ENCODE peak calls at places on chromosomes 13 and 19, in seven cellular contexts. B is left ventricle myocardium inferior, W is cardiac septum, A is GM23338, E is glutamatergic neuron, X is colonic mucosa, V is mucosa of gallbladder. P is an unnamed sample.

GRCh38 chr19:41144403-41144802 is 30.2 kb downstream of the CYP2F1 start:
- DNase-seq in B (peak; percentile 74), W (peak; percentile 81), A (peak; percentile 96), E (peak; percentile 77), X (peak; percentile 94), V (peak; percentile 89), P (no peak)

GRCh38 chr13:32538621-32539246 is at the start of gene N4BP2L2:
- DNase-seq in B (peak; percentile 90), W (peak; percentile 97), A (peak; percentile 98), E (peak; percentile 88), X (peak; percentile 96), V (peak; percentile 97), P (peak; percentile 94)

GRCh38 chr19:2289714-2290435 is 7.9 kb upstream of the PEAK3 start:
- DNase-seq in B (peak; percentile 42), W (peak; percentile 88), A (peak; percentile 62), E (no peak), X (peak; percentile 25), V (no peak), P (no peak)

GRCh38 chr13:31587696-31588266 is 151.5 kb upstream of the RXFP2 start:
- DNase-seq in B (no peak), W (no peak), A (no peak), E (no peak), X (no peak), V (peak; percentile 14), P (no peak)

GRCh38 chr19:632228-633067 is 889 bp downstream of the POLRMT start:
- DNase-seq in B (no peak), W (no peak), A (peak; percentile 72), E (peak; percentile 71), X (peak; percentile 77), V (no peak), P (no peak)

GRCh38 chr13:52850396-52851152 is 2.1 kb upstream of the PCDH8 start:
- DNase-seq in B (peak; percentile 72), W (peak; percentile 81), A (peak; percentile 96), E (peak; percentile 79), X (peak; percentile 79), V (peak; percentile 43), P (no peak)

GRCh38 chr13:65133094-65133493 is 2097.0 kb downstream of the PCDH9 start:
- DNase-seq in B (no peak), W (no peak), A (peak; percentile 32), E (no peak), X (no peak), V (no peak), P (no peak)

GRCh38 chr13:62337109-62337880 is 921.6 kb upstream of the PCDH20 start:
- DNase-seq in B (no peak), W (no peak), A (peak; percentile 27), E (no peak), X (no peak), V (no peak), P (no peak)

GRCh38 chr19:51131780-51132680 is 7.3 kb downstream of the SIGLEC9 start:
- DNase-seq in B (peak; percentile 69), W (peak; percentile 87), A (peak; percentile 59), E (peak; percentile 69), X (peak; percentile 32), V (peak; percentile 49), P (peak; percentile 53)

GRCh38 chr13:106440846-106441245 is 94.6 kb downstream of the EFNB2 start:
- DNase-seq in B (no peak), W (no peak), A (no peak), E (no peak), X (no peak), V (no peak), P (no peak)

GRCh38 chr13:74669149-74669548 is 534.9 kb upstream of the KLF12 start:
- DNase-seq in B (no peak), W (no peak), A (peak; percentile 3), E (no peak), X (no peak), V (no peak), P (no peak)

GRCh38 chr13:95185311-95185710 is 115.9 kb downstream of the ABCC4 start:
- DNase-seq in B (no peak), W (no peak), A (no peak), E (no peak), X (no peak), V (no peak), P (no peak)

GRCh38 chr19:37334179-37335071 is 36.5 kb upstream of the ZNF527 start:
- DNase-seq in B (peak; percentile 93), W (peak; percentile 96), A (peak; percentile 98), E (peak; percentile 90), X (peak; percentile 92), V (peak; percentile 94), P (peak; percentile 94)

GRCh38 chr19:17681505-17682125 is 6.5 kb downstream of the UNC13A start:
- DNase-seq in B (peak; percentile 31), W (no peak), A (peak; percentile 85), E (peak; percentile 60), X (peak; percentile 25), V (peak; percentile 29), P (no peak)

GRCh38 chr19:30666301-30666803 is 294.2 kb downstream of the ZNF536 start:
- DNase-seq in B (no peak), W (no peak), A (peak; percentile 82), E (peak; percentile 85), X (peak; percentile 41), V (peak; percentile 40), P (peak; percentile 71)

GRCh38 chr19:558770-559439 is 13.5 kb upstream of the BSG start:
- DNase-seq in B (no peak), W (no peak), A (no peak), E (no peak), X (no peak), V (no peak), P (no peak)

GRCh38 chr19:4059931-4060620 is 6.6 kb downstream of the ZBTB7A start:
- DNase-seq in B (peak; percentile 73), W (peak; percentile 77), A (peak; percentile 33), E (peak; percentile 52), X (peak; percentile 90), V (no peak), P (no peak)

GRCh38 chr19:45250832-45251451 is at the start of gene MARK4:
- DNase-seq in B (peak; percentile 52), W (peak; percentile 80), A (peak; percentile 70), E (peak; percentile 78), X (peak; percentile 40), V (no peak), P (no peak)